ENCODE peak calls at places on chromosomes 3 and 15, in nine cellular contexts. One of them, this sample, is unnamed.

GRCh38 chr15:77644543-77645247 is 12.0 kb upstream of the LINGO1 start:
- DNase-seq in fibroblast of lung: no peak
- DNase-seq in stimulated activated naive B cell treated with anti-CD40 and anti-IgM and Interleukin-4, amounts not matched to agents 10 μg/mL and 1 μg/mL and 100 μg/mL, for 72 hours: no peak
- DNase-seq in AG04450: no peak
- DNase-seq in foreskin keratinocyte: no peak
- DNase-seq in T-helper 1 cell: no peak
- DNase-seq in NCI-H345: no peak
- DNase-seq in A549: no peak
- DNase-seq in left cardiac atrium: no peak
- DNase-seq in this sample: no peak

GRCh38 chr3:105364113-105364512 is 2.6 kb upstream of the ALCAM start:
- DNase-seq in NCI-H345: no peak
- DNase-seq in AG04450: no peak
- DNase-seq in foreskin keratinocyte: peak
- DNase-seq in T-helper 1 cell: no peak
- DNase-seq in fibroblast of lung: peak
- DNase-seq in left cardiac atrium: no peak
- DNase-seq in A549: no peak
- DNase-seq in stimulated activated naive B cell treated with anti-CD40 and anti-IgM and Interleukin-4, amounts not matched to agents 10 μg/mL and 1 μg/mL and 100 μg/mL, for 72 hours: no peak
- DNase-seq in this sample: no peak

GRCh38 chr15:52408823-52409222 is 113.2 kb upstream of the MYO5C start:
- DNase-seq in stimulated activated naive B cell treated with anti-CD40 and anti-IgM and Interleukin-4, amounts not matched to agents 10 μg/mL and 1 μg/mL and 100 μg/mL, for 72 hours: no peak
- DNase-seq in T-helper 1 cell: no peak
- DNase-seq in NCI-H345: no peak
- DNase-seq in A549: peak
- DNase-seq in foreskin keratinocyte: peak
- DNase-seq in fibroblast of lung: no peak
- DNase-seq in AG04450: no peak
- DNase-seq in left cardiac atrium: no peak
- DNase-seq in this sample: no peak

GRCh38 chr3:66418432-66419052 is 82.3 kb downstream of the LRIG1 start:
- DNase-seq in T-helper 1 cell: no peak
- DNase-seq in NCI-H345: peak
- DNase-seq in left cardiac atrium: peak
- DNase-seq in fibroblast of lung: peak
- DNase-seq in A549: no peak
- DNase-seq in AG04450: no peak
- DNase-seq in foreskin keratinocyte: no peak
- DNase-seq in stimulated activated naive B cell treated with anti-CD40 and anti-IgM and Interleukin-4, amounts not matched to agents 10 μg/mL and 1 μg/mL and 100 μg/mL, for 72 hours: no peak
- DNase-seq in this sample: peak

GRCh38 chr3:22103423-22103822 is 352.4 kb upstream of the ZNF385D start:
- DNase-seq in NCI-H345: no peak
- DNase-seq in T-helper 1 cell: no peak
- DNase-seq in fibroblast of lung: no peak
- DNase-seq in left cardiac atrium: no peak
- DNase-seq in AG04450: no peak
- DNase-seq in stimulated activated naive B cell treated with anti-CD40 and anti-IgM and Interleukin-4, amounts not matched to agents 10 μg/mL and 1 μg/mL and 100 μg/mL, for 72 hours: no peak
- DNase-seq in A549: no peak
- DNase-seq in foreskin keratinocyte: no peak
- DNase-seq in this sample: no peak

GRCh38 chr3:124878561-124879394 is 8.4 kb downstream of the ITGB5 start:
- DNase-seq in foreskin keratinocyte: peak
- DNase-seq in left cardiac atrium: peak
- DNase-seq in stimulated activated naive B cell treated with anti-CD40 and anti-IgM and Interleukin-4, amounts not matched to agents 10 μg/mL and 1 μg/mL and 100 μg/mL, for 72 hours: no peak
- DNase-seq in NCI-H345: no peak
- DNase-seq in A549: peak
- DNase-seq in AG04450: peak
- DNase-seq in T-helper 1 cell: no peak
- DNase-seq in fibroblast of lung: peak
- DNase-seq in this sample: no peak

GRCh38 chr15:38578626-38579025 is 14.0 kb upstream of the RASGRP1 start:
- DNase-seq in stimulated activated naive B cell treated with anti-CD40 and anti-IgM and Interleukin-4, amounts not matched to agents 10 μg/mL and 1 μg/mL and 100 μg/mL, for 72 hours: no peak
- DNase-seq in NCI-H345: no peak
- DNase-seq in A549: no peak
- DNase-seq in T-helper 1 cell: no peak
- DNase-seq in AG04450: no peak
- DNase-seq in fibroblast of lung: no peak
- DNase-seq in left cardiac atrium: no peak
- DNase-seq in foreskin keratinocyte: no peak
- DNase-seq in this sample: no peak

GRCh38 chr3:23944861-23945652 is at the start of gene NR1D2:
- DNase-seq in A549: peak
- DNase-seq in AG04450: peak
- DNase-seq in NCI-H345: peak
- DNase-seq in T-helper 1 cell: peak
- DNase-seq in stimulated activated naive B cell treated with anti-CD40 and anti-IgM and Interleukin-4, amounts not matched to agents 10 μg/mL and 1 μg/mL and 100 μg/mL, for 72 hours: peak
- DNase-seq in foreskin keratinocyte: peak
- DNase-seq in left cardiac atrium: peak
- DNase-seq in fibroblast of lung: peak
- DNase-seq in this sample: no peak

GRCh38 chr3:177196473-177197040 is 725 bp downstream of the TBL1XR1 start:
- DNase-seq in T-helper 1 cell: peak
- DNase-seq in foreskin keratinocyte: no peak
- DNase-seq in NCI-H345: peak
- DNase-seq in fibroblast of lung: peak
- DNase-seq in left cardiac atrium: no peak
- DNase-seq in AG04450: no peak
- DNase-seq in stimulated activated naive B cell treated with anti-CD40 and anti-IgM and Interleukin-4, amounts not matched to agents 10 μg/mL and 1 μg/mL and 100 μg/mL, for 72 hours: no peak
- DNase-seq in A549: peak
- DNase-seq in this sample: no peak

GRCh38 chr3:171977860-171978259 is 61.5 kb upstream of the FNDC3B start:
- DNase-seq in foreskin keratinocyte: no peak
- DNase-seq in A549: no peak
- DNase-seq in T-helper 1 cell: no peak
- DNase-seq in stimulated activated naive B cell treated with anti-CD40 and anti-IgM and Interleukin-4, amounts not matched to agents 10 μg/mL and 1 μg/mL and 100 μg/mL, for 72 hours: no peak
- DNase-seq in fibroblast of lung: no peak
- DNase-seq in AG04450: no peak
- DNase-seq in NCI-H345: no peak
- DNase-seq in left cardiac atrium: no peak
- DNase-seq in this sample: no peak

GRCh38 chr15:40421246-40422157 is 15.9 kb downstream of the IVD start:
- DNase-seq in stimulated activated naive B cell treated with anti-CD40 and anti-IgM and Interleukin-4, amounts not matched to agents 10 μg/mL and 1 μg/mL and 100 μg/mL, for 72 hours: peak
- DNase-seq in T-helper 1 cell: peak
- DNase-seq in foreskin keratinocyte: peak
- DNase-seq in A549: peak
- DNase-seq in NCI-H345: peak
- DNase-seq in AG04450: no peak
- DNase-seq in left cardiac atrium: peak
- DNase-seq in fibroblast of lung: peak
- DNase-seq in this sample: peak

GRCh38 chr3:12229896-12230295 is 59.0 kb upstream of the PPARG start:
- DNase-seq in stimulated activated naive B cell treated with anti-CD40 and anti-IgM and Interleukin-4, amounts not matched to agents 10 μg/mL and 1 μg/mL and 100 μg/mL, for 72 hours: no peak
- DNase-seq in A549: no peak
- DNase-seq in AG04450: no peak
- DNase-seq in fibroblast of lung: no peak
- DNase-seq in left cardiac atrium: no peak
- DNase-seq in foreskin keratinocyte: peak
- DNase-seq in NCI-H345: no peak
- DNase-seq in T-helper 1 cell: no peak
- DNase-seq in this sample: no peak

GRCh38 chr15:48602358-48603122 is 43.0 kb downstream of the FBN1 start:
- DNase-seq in left cardiac atrium: no peak
- DNase-seq in T-helper 1 cell: no peak
- DNase-seq in stimulated activated naive B cell treated with anti-CD40 and anti-IgM and Interleukin-4, amounts not matched to agents 10 μg/mL and 1 μg/mL and 100 μg/mL, for 72 hours: no peak
- DNase-seq in AG04450: no peak
- DNase-seq in A549: no peak
- DNase-seq in foreskin keratinocyte: peak
- DNase-seq in fibroblast of lung: peak
- DNase-seq in NCI-H345: no peak
- DNase-seq in this sample: no peak

GRCh38 chr3:177102526-177102925 is 94.8 kb downstream of the TBL1XR1 start:
- DNase-seq in AG04450: no peak
- DNase-seq in A549: no peak
- DNase-seq in NCI-H345: no peak
- DNase-seq in left cardiac atrium: no peak
- DNase-seq in T-helper 1 cell: no peak
- DNase-seq in foreskin keratinocyte: no peak
- DNase-seq in fibroblast of lung: no peak
- DNase-seq in stimulated activated naive B cell treated with anti-CD40 and anti-IgM and Interleukin-4, amounts not matched to agents 10 μg/mL and 1 μg/mL and 100 μg/mL, for 72 hours: no peak
- DNase-seq in this sample: no peak

GRCh38 chr3:156635973-156636372 is 38.4 kb upstream of the TIPARP start:
- DNase-seq in T-helper 1 cell: no peak
- DNase-seq in foreskin keratinocyte: no peak
- DNase-seq in left cardiac atrium: no peak
- DNase-seq in AG04450: no peak
- DNase-seq in NCI-H345: no peak
- DNase-seq in fibroblast of lung: no peak
- DNase-seq in stimulated activated naive B cell treated with anti-CD40 and anti-IgM and Interleukin-4, amounts not matched to agents 10 μg/mL and 1 μg/mL and 100 μg/mL, for 72 hours: no peak
- DNase-seq in A549: no peak
- DNase-seq in this sample: no peak

GRCh38 chr3:183161552-183162345 is 785 bp downstream of the LAMP3 start:
- DNase-seq in AG04450: no peak
- DNase-seq in foreskin keratinocyte: peak
- DNase-seq in stimulated activated naive B cell treated with anti-CD40 and anti-IgM and Interleukin-4, amounts not matched to agents 10 μg/mL and 1 μg/mL and 100 μg/mL, for 72 hours: peak
- DNase-seq in T-helper 1 cell: no peak
- DNase-seq in left cardiac atrium: no peak
- DNase-seq in NCI-H345: no peak
- DNase-seq in fibroblast of lung: peak
- DNase-seq in A549: no peak
- DNase-seq in this sample: no peak

GRCh38 chr3:158313344-158313927 is 203.5 kb downstream of the RSRC1 start:
- DNase-seq in foreskin keratinocyte: peak
- DNase-seq in T-helper 1 cell: no peak
- DNase-seq in AG04450: no peak
- DNase-seq in NCI-H345: peak
- DNase-seq in stimulated activated naive B cell treated with anti-CD40 and anti-IgM and Interleukin-4, amounts not matched to agents 10 μg/mL and 1 μg/mL and 100 μg/mL, for 72 hours: no peak
- DNase-seq in A549: peak
- DNase-seq in left cardiac atrium: no peak
- DNase-seq in fibroblast of lung: peak
- DNase-seq in this sample: peak

GRCh38 chr3:117602054-117602644 is 892.6 kb downstream of the TUSC7 start:
- DNase-seq in left cardiac atrium: no peak
- DNase-seq in stimulated activated naive B cell treated with anti-CD40 and anti-IgM and Interleukin-4, amounts not matched to agents 10 μg/mL and 1 μg/mL and 100 μg/mL, for 72 hours: no peak
- DNase-seq in NCI-H345: no peak
- DNase-seq in fibroblast of lung: no peak
- DNase-seq in AG04450: no peak
- DNase-seq in A549: no peak
- DNase-seq in foreskin keratinocyte: no peak
- DNase-seq in T-helper 1 cell: no peak
- DNase-seq in this sample: no peak

GRCh38 chr3:46132565-46132964 is 75.5 kb downstream of the CCR1 start:
- DNase-seq in AG04450: no peak
- DNase-seq in NCI-H345: no peak
- DNase-seq in stimulated activated naive B cell treated with anti-CD40 and anti-IgM and Interleukin-4, amounts not matched to agents 10 μg/mL and 1 μg/mL and 100 μg/mL, for 72 hours: no peak
- DNase-seq in fibroblast of lung: no peak
- DNase-seq in foreskin keratinocyte: no peak
- DNase-seq in T-helper 1 cell: no peak
- DNase-seq in A549: no peak
- DNase-seq in left cardiac atrium: no peak
- DNase-seq in this sample: no peak

GRCh38 chr15:52527898-52528464 is 699 bp downstream of the MYO5A start:
- DNase-seq in T-helper 1 cell: peak
- DNase-seq in A549: peak
- DNase-seq in fibroblast of lung: peak
- DNase-seq in stimulated activated naive B cell treated with anti-CD40 and anti-IgM and Interleukin-4, amounts not matched to agents 10 μg/mL and 1 μg/mL and 100 μg/mL, for 72 hours: no peak
- DNase-seq in foreskin keratinocyte: peak
- DNase-seq in NCI-H345: peak
- DNase-seq in left cardiac atrium: peak
- DNase-seq in AG04450: no peak
- DNase-seq in this sample: no peak

GRCh38 chr3:103785537-103785936 is 1350.7 kb downstream of the ZPLD1 start:
- DNase-seq in left cardiac atrium: no peak
- DNase-seq in AG04450: no peak
- DNase-seq in A549: no peak
- DNase-seq in foreskin keratinocyte: no peak
- DNase-seq in T-helper 1 cell: no peak
- DNase-seq in fibroblast of lung: no peak
- DNase-seq in stimulated activated naive B cell treated with anti-CD40 and anti-IgM and Interleukin-4, amounts not matched to agents 10 μg/mL and 1 μg/mL and 100 μg/mL, for 72 hours: no peak
- DNase-seq in NCI-H345: no peak
- DNase-seq in this sample: no peak

GRCh38 chr3:112734718-112735350 is 93.9 kb upstream of the CCDC80 start:
- DNase-seq in foreskin keratinocyte: peak
- DNase-seq in AG04450: peak
- DNase-seq in NCI-H345: peak
- DNase-seq in left cardiac atrium: peak
- DNase-seq in T-helper 1 cell: peak
- DNase-seq in fibroblast of lung: peak
- DNase-seq in A549: peak
- DNase-seq in stimulated activated naive B cell treated with anti-CD40 and anti-IgM and Interleukin-4, amounts not matched to agents 10 μg/mL and 1 μg/mL and 100 μg/mL, for 72 hours: peak
- DNase-seq in this sample: peak

GRCh38 chr3:127751163-127751621 is 71.1 kb downstream of the MGLL start:
- DNase-seq in NCI-H345: no peak
- DNase-seq in stimulated activated naive B cell treated with anti-CD40 and anti-IgM and Interleukin-4, amounts not matched to agents 10 μg/mL and 1 μg/mL and 100 μg/mL, for 72 hours: no peak
- DNase-seq in A549: no peak
- DNase-seq in fibroblast of lung: no peak
- DNase-seq in left cardiac atrium: no peak
- DNase-seq in foreskin keratinocyte: peak
- DNase-seq in AG04450: no peak
- DNase-seq in T-helper 1 cell: no peak
- DNase-seq in this sample: peak

GRCh38 chr3:96576935-96577334 is 237.5 kb upstream of the EPHA6 start:
- DNase-seq in left cardiac atrium: no peak
- DNase-seq in foreskin keratinocyte: no peak
- DNase-seq in T-helper 1 cell: no peak
- DNase-seq in fibroblast of lung: no peak
- DNase-seq in stimulated activated naive B cell treated with anti-CD40 and anti-IgM and Interleukin-4, amounts not matched to agents 10 μg/mL and 1 μg/mL and 100 μg/mL, for 72 hours: no peak
- DNase-seq in A549: no peak
- DNase-seq in NCI-H345: no peak
- DNase-seq in AG04450: no peak
- DNase-seq in this sample: no peak

GRCh38 chr3:187798531-187799520 is 53.6 kb upstream of the BCL6 start:
- DNase-seq in stimulated activated naive B cell treated with anti-CD40 and anti-IgM and Interleukin-4, amounts not matched to agents 10 μg/mL and 1 μg/mL and 100 μg/mL, for 72 hours: no peak
- DNase-seq in A549: no peak
- DNase-seq in fibroblast of lung: no peak
- DNase-seq in left cardiac atrium: no peak
- DNase-seq in AG04450: no peak
- DNase-seq in foreskin keratinocyte: no peak
- DNase-seq in T-helper 1 cell: no peak
- DNase-seq in NCI-H345: peak
- DNase-seq in this sample: no peak

GRCh38 chr15:41215708-41216107 is 14.8 kb downstream of the EXD1 start:
- DNase-seq in fibroblast of lung: peak
- DNase-seq in left cardiac atrium: no peak
- DNase-seq in NCI-H345: no peak
- DNase-seq in foreskin keratinocyte: no peak
- DNase-seq in AG04450: no peak
- DNase-seq in stimulated activated naive B cell treated with anti-CD40 and anti-IgM and Interleukin-4, amounts not matched to agents 10 μg/mL and 1 μg/mL and 100 μg/mL, for 72 hours: no peak
- DNase-seq in T-helper 1 cell: no peak
- DNase-seq in A549: no peak
- DNase-seq in this sample: no peak

GRCh38 chr15:77844798-77845446 is 212.2 kb upstream of the LINGO1 start:
- DNase-seq in T-helper 1 cell: no peak
- DNase-seq in stimulated activated naive B cell treated with anti-CD40 and anti-IgM and Interleukin-4, amounts not matched to agents 10 μg/mL and 1 μg/mL and 100 μg/mL, for 72 hours: no peak
- DNase-seq in fibroblast of lung: no peak
- DNase-seq in AG04450: no peak
- DNase-seq in A549: no peak
- DNase-seq in left cardiac atrium: no peak
- DNase-seq in NCI-H345: no peak
- DNase-seq in foreskin keratinocyte: no peak
- DNase-seq in this sample: no peak

This sample was measured in SHP77 treated with DMSO at 0.1 percent for 48 hours.